ENCODE peak calls at places on chromosomes 1 and 21, in seven cellular contexts. N is upper lobe of right lung, U is PC-9, Z is heart left ventricle, B is kidney, A is fibroblast of the aortic adventitia, K is AG09309. C is an unnamed sample.

GRCh38 chr1:21294266-21295058 is 4.2 kb upstream of the ECE1 start:
- DNase-seq in Z (no peak), N (no peak), U (peak), K (no peak), A (no peak), B (no peak), C (no peak)

GRCh38 chr1:19033926-19034680 is 77.6 kb upstream of the IFFO2 start:
- DNase-seq in K (no peak), N (peak), A (peak), B (peak), Z (no peak), U (peak), C (peak)

GRCh38 chr1:15455522-15455921 is 1.0 kb upstream of the CELA2A start:
- DNase-seq in Z (no peak), K (peak), U (no peak), A (peak), B (no peak), N (no peak), C (no peak)

GRCh38 chr21:16942703-16943102 is 570.1 kb upstream of the CXADR start:
- DNase-seq in Z (no peak), A (peak), U (no peak), B (no peak), K (no peak), N (no peak), C (no peak)

GRCh38 chr1:12618661-12619395 is 818 bp upstream of the DHRS3 start:
- DNase-seq in A (peak), U (peak), N (peak), Z (peak), B (peak), K (peak), C (no peak)

GRCh38 chr21:22609802-22610201 is 1611.6 kb downstream of the NCAM2 start:
- DNase-seq in B (no peak), U (no peak), A (no peak), K (no peak), Z (no peak), N (no peak), C (no peak)

GRCh38 chr1:219265026-219265515 is 91.4 kb downstream of the LYPLAL1 start:
- DNase-seq in N (no peak), Z (no peak), A (peak), U (no peak), K (no peak), B (no peak), C (no peak)

GRCh38 chr1:32765561-32766327 is 51.4 kb downstream of the YARS1 start:
- DNase-seq in B (peak), N (no peak), U (no peak), K (no peak), Z (no peak), A (no peak), C (no peak)

GRCh38 chr21:34235514-34235913 is 128.3 kb upstream of the KCNE2 start:
- DNase-seq in U (no peak), N (no peak), K (no peak), Z (no peak), B (no peak), A (no peak), C (no peak)

GRCh38 chr1:4674676-4675075 is 20.3 kb downstream of the AJAP1 start:
- DNase-seq in K (no peak), B (peak), U (no peak), N (no peak), Z (no peak), A (no peak), C (no peak)

GRCh38 chr21:45421071-45421845 is 16.3 kb downstream of the COL18A1 start:
- DNase-seq in A (no peak), N (peak), K (no peak), Z (peak), U (peak), B (peak), C (peak)

GRCh38 chr1:159960721-159961381 is 6.8 kb upstream of the SLAMF9 start:
- DNase-seq in B (no peak), A (peak), U (peak), K (peak), N (no peak), Z (peak), C (no peak)

GRCh38 chr21:46112731-46113215 is 14.9 kb downstream of the COL6A2 start:
- DNase-seq in K (no peak), A (no peak), U (no peak), Z (no peak), B (peak), N (peak), C (peak)

GRCh38 chr1:36751525-36751924 is 268.8 kb upstream of the CSF3R start:
- DNase-seq in Z (no peak), B (no peak), U (no peak), A (no peak), N (no peak), K (no peak), C (no peak)

GRCh38 chr1:158310623-158311022 is 20.7 kb downstream of the CD1B start:
- DNase-seq in A (no peak), N (no peak), B (no peak), K (no peak), U (no peak), Z (no peak), C (no peak)

GRCh38 chr21:38773108-38774061 is 32.3 kb upstream of the ETS2 start:
- DNase-seq in A (peak), B (no peak), Z (peak), N (no peak), U (peak), K (peak), C (no peak)

GRCh38 chr21:30555095-30555494 is 6.0 kb downstream of the KRTAP19-7 start:
- DNase-seq in U (no peak), N (no peak), B (no peak), A (no peak), K (no peak), Z (no peak), C (no peak)

GRCh38 chr1:174913225-174913903 is 86.4 kb upstream of the CACYBP start:
- DNase-seq in Z (no peak), U (no peak), K (no peak), A (no peak), B (no peak), N (no peak), C (no peak)

GRCh38 chr1:168236836-168237611 is 11.2 kb downstream of the SFT2D2 start:
- DNase-seq in A (no peak), U (no peak), K (no peak), B (no peak), Z (no peak), N (no peak), C (no peak)

GRCh38 chr1:178057131-178057765 is 36.7 kb upstream of the RASAL2 start:
- DNase-seq in U (no peak), N (no peak), K (no peak), A (no peak), Z (peak), B (no peak), C (no peak)

DNA sequence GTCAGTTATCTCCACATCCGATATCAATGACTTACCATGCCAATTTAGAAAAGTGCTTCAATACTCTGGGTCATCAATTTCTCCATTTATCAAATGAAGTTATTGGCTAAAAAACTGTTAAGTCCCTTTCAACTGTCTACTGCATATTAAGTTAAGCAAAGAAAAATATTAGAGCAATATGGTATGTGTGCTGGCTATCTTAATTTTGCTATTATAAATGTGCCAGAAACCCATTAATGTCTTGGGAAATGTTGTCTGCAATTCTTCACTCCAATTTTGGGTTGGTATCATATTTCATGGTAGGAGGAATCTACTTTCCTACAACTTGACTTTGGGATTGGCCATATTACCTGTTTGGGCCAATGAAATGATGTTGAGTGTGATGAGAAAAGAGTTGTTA is 1063.9 kb downstream of the PLA2G4A start:
- DNase-seq in N (no peak), K (no peak), B (no peak), A (no peak), U (no peak), Z (no peak), C (no peak)
- TF ChIP-seq CTCF in N (no peak), K (no peak), B (no peak), A (no peak), U (no peak), Z (no peak), C (no peak)

DNA sequence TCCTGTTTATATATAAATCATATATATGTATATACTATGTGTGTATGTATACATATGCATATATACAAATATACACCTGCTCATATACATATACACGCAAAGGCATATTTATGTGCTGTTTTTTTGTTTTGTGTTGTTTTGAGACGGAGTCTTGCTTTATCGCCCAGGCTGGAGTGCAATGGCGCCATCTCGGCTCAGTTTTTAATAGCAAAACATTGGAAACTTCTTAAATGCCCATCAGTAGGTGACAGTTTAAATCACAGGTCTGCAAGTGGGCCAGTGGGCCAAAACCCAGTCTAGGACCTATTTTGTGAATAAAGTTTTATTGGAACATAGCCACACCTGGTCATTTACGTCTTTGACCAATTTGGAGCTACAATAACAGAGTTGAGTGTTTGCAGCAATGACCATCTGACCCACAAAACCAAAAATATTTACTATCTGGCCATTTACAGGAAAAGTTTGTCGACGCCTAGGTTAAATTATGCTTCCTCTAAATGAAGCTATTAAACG is 132.3 kb downstream of the TOMM20 start:
- DNase-seq in A (no peak), U (no peak), Z (no peak), B (no peak), N (no peak), K (no peak), C (no peak)
- TF ChIP-seq CTCF in A (no peak), U (no peak), Z (no peak), B (no peak), N (no peak), K (no peak), C (no peak)

GRCh38 chr1:104780470-104781078 is 1030.9 kb downstream of the AMY1C start:
- DNase-seq in N (no peak), K (no peak), U (peak), A (peak), B (no peak), Z (no peak), C (no peak)
- TF ChIP-seq CTCF in N (peak), K (peak), U (peak), A (peak), B (peak), Z (peak), C (peak)

DNA sequence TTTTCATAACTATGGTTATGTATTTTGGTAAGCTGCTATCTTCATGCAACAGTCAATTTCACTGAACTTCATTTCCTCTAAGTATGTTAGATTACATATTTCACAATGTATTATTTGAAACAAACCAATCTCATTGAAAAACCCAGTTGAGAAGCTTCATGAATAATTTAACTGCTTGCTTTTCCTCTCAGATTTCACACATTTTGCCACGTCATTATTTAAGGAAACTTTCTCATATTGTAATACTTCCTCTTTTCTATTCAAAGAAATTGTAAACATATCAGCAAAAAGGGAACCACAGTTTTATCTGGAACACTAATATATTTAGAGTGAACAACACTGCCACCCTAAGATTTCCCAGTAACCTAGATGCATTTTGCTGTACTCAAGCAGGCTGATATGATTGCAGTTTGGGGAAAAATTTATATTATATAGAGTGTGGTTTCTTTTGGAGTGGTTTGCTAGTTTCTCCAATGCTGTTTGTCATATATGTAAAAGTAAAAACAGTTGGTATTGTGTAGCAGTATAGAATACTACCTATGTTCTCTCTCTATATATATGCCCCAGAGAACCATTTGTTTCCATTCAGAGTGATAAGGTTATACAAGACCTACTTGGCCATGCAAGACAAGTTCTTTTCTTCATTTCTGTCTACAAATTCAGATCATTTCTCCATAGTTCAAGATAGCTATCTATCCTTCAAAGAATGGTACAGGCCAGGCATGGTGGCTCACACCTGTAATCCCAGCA is 28.4 kb upstream of the AHCTF1 start:
- DNase-seq in A (no peak), U (no peak), N (no peak), Z (no peak), B (no peak), K (no peak), C (no peak)
- TF ChIP-seq CTCF in A (no peak), U (no peak), N (no peak), Z (peak), B (no peak), K (no peak), C (no peak)

GRCh38 chr1:204304067-204304466 is 55.7 kb downstream of the PLEKHA6 start:
- DNase-seq in N (no peak), A (no peak), U (peak), K (no peak), Z (no peak), B (no peak), C (no peak)

GRCh38 chr1:204306076-204306475 is 53.7 kb downstream of the PLEKHA6 start:
- DNase-seq in A (no peak), N (no peak), B (no peak), Z (no peak), U (no peak), K (no peak), C (no peak)

GRCh38 chr1:204301171-204301957 is 58.4 kb downstream of the PLEKHA6 start:
- DNase-seq in N (no peak), U (no peak), K (no peak), B (no peak), Z (no peak), A (no peak), C (no peak)

GRCh38 chr1:204299828-204300365 is 59.8 kb downstream of the PLEKHA6 start:
- DNase-seq in U (no peak), N (no peak), K (no peak), B (no peak), A (no peak), Z (no peak), C (no peak)

DNA sequence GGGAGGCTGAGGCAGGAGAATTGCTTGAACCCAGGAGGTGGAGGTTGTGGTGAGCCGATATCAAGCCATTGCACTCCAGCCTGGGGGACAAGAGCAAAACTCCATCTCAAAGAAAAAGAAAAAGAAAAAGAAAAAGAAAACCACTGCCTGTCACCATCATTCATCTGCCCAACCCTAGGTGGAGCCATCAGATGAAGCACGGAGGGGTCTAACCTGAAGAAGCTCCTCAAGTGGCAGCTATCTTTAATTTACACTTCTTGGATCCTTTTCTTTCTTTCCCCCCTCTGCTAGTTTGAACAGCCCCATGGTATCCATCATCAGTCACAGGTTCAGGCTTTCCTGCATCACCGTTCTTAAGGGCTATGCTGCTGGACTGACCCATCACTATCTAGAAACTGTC is 57.0 kb downstream of the PLEKHA6 start:
- DNase-seq in U (no peak), A (no peak), Z (no peak), N (no peak), B (no peak), K (no peak), C (no peak)
- TF ChIP-seq CTCF in U (no peak), A (no peak), Z (no peak), N (no peak), B (no peak), K (no peak), C (no peak)

DNA sequence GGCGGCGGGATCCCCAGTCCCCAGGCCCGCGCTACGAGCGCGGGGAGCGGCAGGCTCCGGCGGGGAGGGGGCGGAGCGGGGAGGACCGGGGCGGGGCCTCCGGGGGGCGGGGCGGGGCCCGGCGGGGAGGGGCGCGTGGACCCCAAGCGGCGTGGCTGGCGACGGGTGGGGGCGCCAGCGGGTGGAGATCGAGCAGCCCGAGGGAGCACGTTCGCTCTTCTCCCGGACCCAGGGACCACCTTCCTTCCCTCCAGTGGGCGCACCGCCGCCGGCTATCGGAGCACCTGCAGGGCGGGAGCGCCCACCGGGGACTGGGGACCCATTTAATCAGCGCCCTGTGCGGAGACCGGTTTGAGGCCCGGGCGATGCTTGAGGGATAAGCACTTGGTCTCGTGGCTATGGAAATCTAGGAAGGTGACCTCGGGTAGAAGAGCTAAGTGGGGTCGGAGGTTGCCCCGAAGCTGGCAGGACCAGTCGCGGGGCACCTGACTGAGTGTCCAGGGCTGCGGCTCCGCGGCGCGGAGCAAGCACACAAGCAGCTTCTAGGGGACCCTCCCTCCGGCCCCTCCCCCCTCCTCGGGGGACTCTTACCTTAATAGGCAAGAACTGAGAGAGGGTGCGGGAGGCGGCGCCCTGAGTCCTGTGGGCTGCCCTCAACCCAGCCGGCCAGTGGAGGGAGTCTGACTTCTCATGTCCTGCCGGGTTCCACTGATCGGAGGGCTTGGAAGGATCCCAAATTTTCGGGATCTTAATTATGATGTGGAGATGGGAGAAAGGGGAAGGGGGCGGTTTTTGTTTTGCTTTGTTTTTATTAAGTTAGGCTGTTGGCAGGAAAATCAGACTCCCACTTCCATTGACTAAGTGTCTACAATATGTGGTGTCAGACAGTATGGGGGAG is at the start of gene TSPAN2:
- DNase-seq in A (no peak), B (peak), Z (peak), U (peak), K (no peak), N (peak), C (peak)
- TF ChIP-seq CTCF in A (peak), B (no peak), Z (peak), U (peak), K (peak), N (peak), C (peak)

GRCh38 chr1:27527857-27528700 is 38.1 kb upstream of the WASF2 start:
- DNase-seq in K (no peak), B (peak), N (peak), U (peak), A (no peak), Z (no peak), C (no peak)
- TF ChIP-seq CTCF in K (no peak), B (no peak), N (no peak), U (no peak), A (no peak), Z (peak), C (peak)

GRCh38 chr1:44707959-44708831 is 22.8 kb downstream of the RNU5D-1 start:
- DNase-seq in K (no peak), U (no peak), B (no peak), Z (no peak), A (peak), N (no peak), C (no peak)
- TF ChIP-seq CTCF in K (peak), U (peak), B (peak), Z (peak), A (peak), N (peak), C (peak)

C was measured in chondrocyte.